ENCODE peak calls at places on chromosomes 16 and 17, in seven cellular contexts. J, X, F, U, H, V and P are unnamed samples.

GRCh38 chr16:15599303-15600070 is 43.5 kb downstream of the MARF1 start:
- DNase-seq in J (no peak), X (no peak), F (no peak), U (no peak), H (no peak), V (no peak), P (no peak)

GRCh38 chr16:25912321-25912720 is 220.6 kb downstream of the HS3ST4 start:
- DNase-seq in J (no peak), X (no peak), F (no peak), U (no peak), H (no peak), V (no peak), P (no peak)

GRCh38 chr17:79785017-79785899 is 7.3 kb downstream of the CBX2 start:
- DNase-seq in J (no peak), X (no peak), F (no peak), U (no peak), H (no peak), V (no peak), P (no peak)

GRCh38 chr17:22373911-22374310 is 681.6 kb downstream of the KCNJ18 start:
- DNase-seq in J (no peak), X (peak), F (no peak), U (no peak), H (no peak), V (no peak), P (no peak)

GRCh38 chr16:16992986-16993783 is 477.6 kb downstream of the XYLT1 start:
- DNase-seq in J (no peak), X (no peak), F (no peak), U (no peak), H (no peak), V (no peak), P (no peak)

GRCh38 chr17:45231481-45232116 is 9.9 kb downstream of the FMNL1 start:
- DNase-seq in J (no peak), X (no peak), F (no peak), U (no peak), H (peak), V (peak), P (no peak)

GRCh38 chr16:51651061-51651466 is 500.0 kb upstream of the SALL1 start:
- DNase-seq in J (no peak), X (no peak), F (no peak), U (no peak), H (peak), V (no peak), P (no peak)

GRCh38 chr16:1752853-1753252 is 18.5 kb downstream of the NME3 start:
- DNase-seq in J (no peak), X (no peak), F (no peak), U (no peak), H (no peak), V (no peak), P (no peak)

GRCh38 chr16:54945063-54945462 is 14.4 kb downstream of the IRX5 start:
- DNase-seq in J (no peak), X (no peak), F (no peak), U (no peak), H (no peak), V (no peak), P (no peak)

GRCh38 chr16:66326995-66327513 is 39.4 kb upstream of the CDH5 start:
- DNase-seq in J (no peak), X (peak), F (no peak), U (no peak), H (no peak), V (no peak), P (no peak)

GRCh38 chr17:8991514-8992285 is 26.2 kb upstream of the PIK3R5 start:
- DNase-seq in J (peak), X (peak), F (peak), U (no peak), H (peak), V (peak), P (peak)

GRCh38 chr16:68447721-68448359 is 468 bp downstream of the SMPD3 start:
- DNase-seq in J (no peak), X (no peak), F (no peak), U (no peak), H (no peak), V (no peak), P (no peak)

GRCh38 chr17:2503627-2504026 is 8.1 kb downstream of the METTL16 start:
- DNase-seq in J (no peak), X (no peak), F (no peak), U (no peak), H (no peak), V (no peak), P (no peak)

GRCh38 chr17:46764335-46764708 is 54.2 kb downstream of the WNT3 start:
- DNase-seq in J (no peak), X (no peak), F (no peak), U (no peak), H (no peak), V (no peak), P (no peak)

GRCh38 chr17:82978765-82979349 is 100.6 kb upstream of the METRNL start:
- DNase-seq in J (no peak), X (no peak), F (no peak), U (no peak), H (no peak), V (no peak), P (no peak)

GRCh38 chr16:71919033-71919432 is 23.7 kb downstream of the IST1 start:
- DNase-seq in J (no peak), X (no peak), F (no peak), U (no peak), H (no peak), V (no peak), P (no peak)

GRCh38 chr17:3647769-3648540 is 11.4 kb downstream of the CTNS start:
- DNase-seq in J (no peak), X (peak), F (peak), U (no peak), H (peak), V (peak), P (no peak)

GRCh38 chr17:65530985-65531507 is 30.4 kb downstream of the AXIN2 start:
- DNase-seq in J (no peak), X (no peak), F (no peak), U (no peak), H (no peak), V (no peak), P (no peak)

GRCh38 chr16:87423429-87423828 is 31.3 kb downstream of the MAP1LC3B start:
- DNase-seq in J (no peak), X (no peak), F (no peak), U (no peak), H (no peak), V (no peak), P (no peak)

GRCh38 chr17:37608369-37609169 is 649 bp downstream of the SYNRG start:
- DNase-seq in J (no peak), X (peak), F (peak), U (no peak), H (peak), V (peak), P (no peak)

GRCh38 chr16:57539072-57539796 is 2.9 kb upstream of the CCDC102A start:
- DNase-seq in J (no peak), X (no peak), F (no peak), U (peak), H (no peak), V (no peak), P (no peak)

GRCh38 chr17:74995847-74996246 is 8.4 kb downstream of the CDR2L start:
- DNase-seq in J (no peak), X (no peak), F (no peak), U (no peak), H (no peak), V (no peak), P (no peak)

GRCh38 chr16:88359008-88359407 is 23.8 kb upstream of the ZNF469 start:
- DNase-seq in J (no peak), X (no peak), F (no peak), U (no peak), H (no peak), V (no peak), P (no peak)

GRCh38 chr16:57258910-57259475 is 13.9 kb downstream of the ARL2BP start:
- DNase-seq in J (no peak), X (no peak), F (no peak), U (no peak), H (no peak), V (no peak), P (no peak)

GRCh38 chr16:74888227-74888862 is 96.6 kb downstream of the WDR59 start:
- DNase-seq in J (no peak), X (no peak), F (no peak), U (no peak), H (no peak), V (no peak), P (no peak)

GRCh38 chr17:8797621-8798175 is 1.5 kb downstream of the MFSD6L start:
- DNase-seq in J (no peak), X (no peak), F (no peak), U (no peak), H (no peak), V (no peak), P (no peak)

GRCh38 chr16:86217001-86217890 is 293.1 kb upstream of the FOXF1 start:
- DNase-seq in J (no peak), X (no peak), F (no peak), U (no peak), H (no peak), V (no peak), P (no peak)

GRCh38 chr17:40110457-40110856 is 10.1 kb upstream of the NR1D1 start:
- DNase-seq in J (no peak), X (peak), F (no peak), U (peak), H (no peak), V (no peak), P (no peak)

GRCh38 chr17:27530791-27531391 is 74.6 kb downstream of the KSR1 start:
- DNase-seq in J (no peak), X (no peak), F (no peak), U (no peak), H (no peak), V (no peak), P (peak)

GRCh38 chr17:33038740-33039139 is 47.1 kb downstream of the SPACA3 start:
- DNase-seq in J (no peak), X (peak), F (peak), U (peak), H (peak), V (peak), P (no peak)

GRCh38 chr17:75338335-75338734 is 49.1 kb upstream of the SLC25A19 start:
- DNase-seq in J (no peak), X (peak), F (no peak), U (no peak), H (no peak), V (no peak), P (no peak)

GRCh38 chr16:83113317-83113716 is 486.5 kb downstream of the CDH13 start:
- DNase-seq in J (no peak), X (peak), F (no peak), U (no peak), H (peak), V (peak), P (no peak)

GRCh38 chr17:32873114-32873513 is 3.8 kb downstream of the MYO1D start:
- DNase-seq in J (no peak), X (no peak), F (peak), U (no peak), H (no peak), V (no peak), P (peak)

GRCh38 chr17:1577186-1577585 is 14.6 kb upstream of the PITPNA start:
- DNase-seq in J (no peak), X (no peak), F (peak), U (peak), H (peak), V (no peak), P (peak)

GRCh38 chr17:81058263-81058871 is 23.4 kb downstream of the BAIAP2 start:
- DNase-seq in J (no peak), X (no peak), F (no peak), U (no peak), H (no peak), V (no peak), P (no peak)

GRCh38 chr16:59252317-59252716 is 518.2 kb upstream of the GOT2 start:
- DNase-seq in J (no peak), X (no peak), F (no peak), U (no peak), H (peak), V (no peak), P (no peak)
- H3K27ac ChIP-seq in J (no peak), X (no peak), F (no peak), U (no peak), H (no peak), V (no peak), P (no peak)

DNA sequence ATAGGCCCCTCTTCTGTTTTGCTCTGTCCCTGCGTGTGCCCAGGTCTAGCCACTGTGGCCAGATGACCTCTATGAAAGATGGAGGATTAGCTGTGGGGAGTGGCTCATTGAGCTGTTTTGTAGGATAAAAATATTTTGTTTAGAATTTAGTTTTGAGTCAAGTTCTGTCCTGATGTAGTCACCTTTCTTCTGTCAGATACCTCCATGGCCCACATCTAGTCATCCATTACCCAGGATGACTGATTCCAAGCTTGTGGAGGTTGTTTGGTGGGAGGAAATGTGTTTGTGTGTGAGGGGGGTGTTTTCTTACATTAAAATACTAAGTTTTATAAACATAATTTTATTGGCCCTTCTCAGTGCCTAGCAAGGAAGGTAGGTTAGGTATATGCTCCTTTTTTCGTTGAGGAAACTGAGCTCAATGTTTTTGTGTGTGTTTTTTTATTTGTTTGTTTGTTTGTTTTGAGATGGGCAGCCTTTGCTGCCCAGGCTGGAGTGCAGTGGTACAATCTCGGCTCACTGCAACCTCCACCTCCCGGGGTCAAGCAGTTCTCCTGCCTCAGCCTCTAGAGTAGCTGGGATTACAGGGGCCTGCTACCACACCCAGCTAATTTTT is 16.3 kb downstream of the SNX11 start:
- DNase-seq in J (no peak), X (no peak), F (no peak), U (no peak), H (no peak), V (no peak), P (no peak)
- H3K27ac ChIP-seq in J (no peak), X (no peak), F (no peak), U (no peak), H (no peak), V (no peak), P (no peak)

DNA sequence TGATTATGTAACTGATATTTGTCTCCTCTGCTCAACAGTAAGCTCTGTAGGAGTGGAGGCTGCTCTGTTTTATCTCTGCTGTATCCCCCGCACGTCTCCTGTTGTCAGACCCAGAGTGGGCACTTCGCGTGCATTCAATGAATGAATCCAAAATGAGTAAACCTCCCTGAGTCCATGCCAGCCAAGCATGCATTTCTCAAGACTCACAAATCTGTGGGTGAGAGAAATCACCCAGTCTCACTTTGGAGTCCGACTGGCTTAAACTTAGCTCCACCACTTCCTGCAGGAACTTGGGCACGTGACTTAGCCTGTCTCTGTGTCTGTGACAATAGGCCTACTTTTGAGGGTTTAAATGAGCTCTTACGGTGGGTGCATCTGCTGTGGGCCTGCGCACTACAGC is 3.7 kb downstream of the PNPO start:
- DNase-seq in J (no peak), X (no peak), F (no peak), U (no peak), H (no peak), V (no peak), P (no peak)
- H3K27ac ChIP-seq in J (peak), X (no peak), F (no peak), U (no peak), H (no peak), V (no peak), P (no peak)

GRCh38 chr17:72519598-72519936 is 398.7 kb downstream of the SOX9 start:
- DNase-seq in J (no peak), X (no peak), F (no peak), U (no peak), H (no peak), V (no peak), P (no peak)

GRCh38 chr17:72518333-72518732 is 397.5 kb downstream of the SOX9 start:
- DNase-seq in J (no peak), X (no peak), F (no peak), U (no peak), H (no peak), V (no peak), P (no peak)

GRCh38 chr17:72520665-72521303 is 400.0 kb downstream of the SOX9 start:
- DNase-seq in J (no peak), X (no peak), F (no peak), U (no peak), H (no peak), V (no peak), P (no peak)

GRCh38 chr17:72517413-72518237 is 396.8 kb downstream of the SOX9 start:
- DNase-seq in J (no peak), X (no peak), F (no peak), U (no peak), H (no peak), V (no peak), P (no peak)

GRCh38 chr17:72518810-72519597 is 398.2 kb downstream of the SOX9 start:
- DNase-seq in J (no peak), X (no peak), F (no peak), U (no peak), H (no peak), V (peak), P (no peak)
- H3K27ac ChIP-seq in J (no peak), X (no peak), F (no peak), U (no peak), H (no peak), V (peak), P (no peak)

GRCh38 chr16:70529051-70529777 is 5.6 kb downstream of the SF3B3 start:
- DNase-seq in J (no peak), X (peak), F (peak), U (no peak), H (peak), V (peak), P (no peak)
- H3K27ac ChIP-seq in J (no peak), X (no peak), F (peak), U (no peak), H (no peak), V (peak), P (peak)

GRCh38 chr17:20994779-20995149 is 48.0 kb downstream of the USP22 start:
- DNase-seq in J (no peak), X (no peak), F (no peak), U (no peak), H (no peak), V (no peak), P (no peak)

GRCh38 chr17:20992416-20992815 is 50.4 kb downstream of the USP22 start:
- DNase-seq in J (no peak), X (no peak), F (no peak), U (peak), H (no peak), V (no peak), P (no peak)

GRCh38 chr17:20995164-20995872 is 47.5 kb downstream of the USP22 start:
- DNase-seq in J (no peak), X (no peak), F (no peak), U (no peak), H (no peak), V (no peak), P (no peak)

GRCh38 chr17:20992987-20993862 is 49.6 kb downstream of the USP22 start:
- DNase-seq in J (peak), X (peak), F (peak), U (peak), H (peak), V (peak), P (peak)

GRCh38 chr17:20993863-20994778 is 48.7 kb downstream of the USP22 start:
- DNase-seq in J (no peak), X (no peak), F (no peak), U (no peak), H (no peak), V (no peak), P (no peak)
- H3K27ac ChIP-seq in J (no peak), X (no peak), F (no peak), U (no peak), H (no peak), V (no peak), P (no peak)

GRCh38 chr16:4318171-4318910 is 2.5 kb downstream of the GLIS2 start:
- DNase-seq in J (no peak), X (no peak), F (no peak), U (peak), H (no peak), V (no peak), P (no peak)
- H3K27ac ChIP-seq in J (no peak), X (no peak), F (no peak), U (peak), H (peak), V (peak), P (no peak)

GRCh38 chr17:68565656-68566055 is 35.5 kb downstream of the FAM20A start:
- DNase-seq in J (no peak), X (no peak), F (no peak), U (no peak), H (no peak), V (no peak), P (no peak)
- H3K27ac ChIP-seq in J (no peak), X (no peak), F (no peak), U (no peak), H (no peak), V (no peak), P (no peak)

GRCh38 chr17:50889528-50890118 is 23.5 kb upstream of the TOB1 start:
- DNase-seq in J (no peak), X (no peak), F (no peak), U (no peak), H (no peak), V (no peak), P (no peak)
- H3K27ac ChIP-seq in J (no peak), X (no peak), F (no peak), U (no peak), H (no peak), V (peak), P (no peak)

GRCh38 chr16:27473101-27473900 is 71.3 kb downstream of the IL21R start:
- DNase-seq in J (no peak), X (no peak), F (no peak), U (no peak), H (no peak), V (no peak), P (no peak)

GRCh38 chr16:27474921-27475320 is 72.9 kb downstream of the IL21R start:
- DNase-seq in J (no peak), X (no peak), F (no peak), U (no peak), H (no peak), V (no peak), P (no peak)

GRCh38 chr16:27474041-27474440 is 72.1 kb downstream of the IL21R start:
- DNase-seq in J (no peak), X (no peak), F (no peak), U (no peak), H (no peak), V (no peak), P (no peak)

GRCh38 chr16:27475561-27475960 is 73.6 kb downstream of the IL21R start:
- DNase-seq in J (no peak), X (no peak), F (peak), U (no peak), H (no peak), V (no peak), P (no peak)

DNA sequence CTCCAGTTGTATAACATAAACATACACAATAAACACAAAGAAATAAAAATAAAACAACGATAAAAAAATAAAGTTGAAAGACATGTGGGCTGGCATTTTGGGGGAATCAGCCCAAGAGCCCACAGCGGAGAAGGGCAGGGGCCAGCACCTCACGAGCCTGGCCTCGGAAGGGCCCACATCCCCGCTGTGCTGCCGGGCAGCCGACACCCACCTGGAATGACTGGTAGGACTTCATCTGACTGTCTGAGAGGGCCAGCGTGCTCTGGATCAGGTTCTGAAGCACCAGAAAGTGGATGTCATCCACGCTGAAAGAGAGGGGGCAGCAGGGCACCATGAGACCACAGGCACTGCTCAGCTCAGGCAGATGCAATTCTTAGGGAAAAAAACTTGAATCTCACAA is 73.5 kb downstream of the GTF3C1 start:
- DNase-seq in J (no peak), X (no peak), F (no peak), U (no peak), H (no peak), V (no peak), P (no peak)
- H3K27ac ChIP-seq in J (no peak), X (no peak), F (no peak), U (no peak), H (no peak), V (no peak), P (peak)